ENCODE peak calls at places on chromosomes 2 and 18, in six cellular contexts. U is fibroblast of lung, D is foreskin melanocyte, W is aorta, Y is activated T-cell treated with anti-CD3 and anti-CD28 coated beads for 1 hour, H is AG09309. J is an unnamed sample.

GRCh38 chr18:74638210-74638609 is 40.5 kb downstream of the ZNF407 start:
- DNase-seq in U (no peak), D (no peak), W (no peak), Y (no peak), H (no peak), J (no peak)

GRCh38 chr2:142907653-142908052 is 30.2 kb downstream of the KYNU start:
- DNase-seq in U (no peak), D (no peak), W (no peak), Y (no peak), H (no peak), J (no peak)

GRCh38 chr2:180124273-180124881 is 117.3 kb upstream of the CWC22 start:
- DNase-seq in U (peak), D (peak), W (no peak), Y (no peak), H (peak), J (peak)

GRCh38 chr2:30969006-30969405 is 161.8 kb upstream of the CAPN13 start:
- DNase-seq in U (no peak), D (no peak), W (no peak), Y (no peak), H (no peak), J (no peak)

GRCh38 chr2:188835821-188836220 is 138.4 kb upstream of the COL3A1 start:
- DNase-seq in U (no peak), D (no peak), W (no peak), Y (no peak), H (no peak), J (no peak)

GRCh38 chr2:191552036-191552435 is 125.9 kb upstream of the NABP1 start:
- DNase-seq in U (no peak), D (peak), W (no peak), Y (no peak), H (no peak), J (peak)

GRCh38 chr2:146124741-146125140 is 1604.8 kb upstream of the ZEB2 start:
- DNase-seq in U (peak), D (peak), W (no peak), Y (no peak), H (peak), J (no peak)

GRCh38 chr2:132669854-132670103 is 226 bp downstream of the LYPD1 start:
- DNase-seq in U (no peak), D (no peak), W (no peak), Y (no peak), H (no peak), J (no peak)

GRCh38 chr2:47645246-47645645 is 137.7 kb upstream of the MSH6 start:
- DNase-seq in U (no peak), D (no peak), W (no peak), Y (no peak), H (no peak), J (no peak)

GRCh38 chr2:125398738-125399473 is 1257.1 kb upstream of the GYPC start:
- DNase-seq in U (no peak), D (peak), W (no peak), Y (no peak), H (no peak), J (no peak)

GRCh38 chr18:46333371-46334199 is 229.4 kb downstream of the HAUS1 start:
- DNase-seq in U (peak), D (peak), W (no peak), Y (no peak), H (no peak), J (peak)

GRCh38 chr2:236731767-236732580 is 162.3 kb downstream of the ACKR3 start:
- DNase-seq in U (no peak), D (no peak), W (peak), Y (no peak), H (peak), J (no peak)

GRCh38 chr18:32730620-32731021 is 42.2 kb downstream of the KLHL14 start:
- DNase-seq in U (peak), D (peak), W (no peak), Y (no peak), H (no peak), J (peak)

GRCh38 chr18:13387856-13388548 is 169.4 kb downstream of the LDLRAD4 start:
- DNase-seq in U (peak), D (no peak), W (no peak), Y (no peak), H (peak), J (no peak)

GRCh38 chr18:58501033-58501432 is 127.9 kb downstream of the ALPK2 start:
- DNase-seq in U (no peak), D (no peak), W (no peak), Y (no peak), H (no peak), J (no peak)

GRCh38 chr18:9825571-9826073 is 60.2 kb upstream of the TXNDC2 start:
- DNase-seq in U (peak), D (peak), W (no peak), Y (no peak), H (peak), J (no peak)

GRCh38 chr2:64574871-64575270 is 50.7 kb downstream of the AFTPH start:
- DNase-seq in U (no peak), D (no peak), W (no peak), Y (no peak), H (no peak), J (no peak)

GRCh38 chr2:99085400-99085799 is 56.1 kb upstream of the C2orf15 start:
- DNase-seq in U (no peak), D (no peak), W (no peak), Y (no peak), H (no peak), J (peak)

GRCh38 chr18:49843131-49843530 is 29.8 kb upstream of the ACAA2 start:
- DNase-seq in U (no peak), D (no peak), W (no peak), Y (no peak), H (no peak), J (no peak)

GRCh38 chr2:69166812-69167468 is 154.0 kb downstream of the ANTXR1 start:
- DNase-seq in U (no peak), D (no peak), W (peak), Y (no peak), H (no peak), J (no peak)

GRCh38 chr2:107588960-107589542 is 237.6 kb upstream of the RGPD4 start:
- DNase-seq in U (peak), D (no peak), W (no peak), Y (no peak), H (no peak), J (no peak)

J was measured in left kidney.